ENCODE peak calls at places on chromosome 16, in seven cellular contexts. U is WTC11; Q is ACHN; T is mesenchymal stem cell; I is stimulated activated CD4-positive, alpha-beta T cell treated with anti-CD3 and anti-CD28 coated beads, TNF-alpha, amount 100 ng/mL, for 1 hour; Z is HFFc6; V is progenitor cell of endocrine pancreas. J is an unnamed sample.

GRCh38 chr16:716250-716607 is 1.3 kb downstream of the METRN start:
- DNase-seq in U (peak; percentile 68), Q (peak; percentile 72), T (peak; percentile 44), I (no peak), Z (peak; percentile 39), V (peak; percentile 57), J (peak; percentile 78)

GRCh38 chr16:86455116-86455515 is 55.2 kb upstream of the FOXF1 start:
- DNase-seq in U (no peak), Q (no peak), T (peak; percentile 79), I (no peak), Z (no peak), V (no peak), J (no peak)

GRCh38 chr16:53549970-53550406 is 47.0 kb upstream of the AKTIP start:
- DNase-seq in U (peak; percentile 47), Q (peak; percentile 62), T (peak; percentile 82), I (peak; percentile 2), Z (peak; percentile 77), V (peak; percentile 36), J (peak; percentile 86)

GRCh38 chr16:82639666-82640336 is 13.0 kb downstream of the CDH13 start:
- DNase-seq in U (peak; percentile 80), Q (peak; percentile 80), T (peak; percentile 79), I (no peak), Z (peak; percentile 44), V (peak; percentile 56), J (peak; percentile 85)

GRCh38 chr16:47503936-47504335 is 42.8 kb downstream of the PHKB start:
- DNase-seq in U (no peak), Q (no peak), T (peak; percentile 73), I (no peak), Z (peak; percentile 12), V (no peak), J (no peak)

GRCh38 chr16:75789237-75789636 is 62.9 kb upstream of the CPHXL start:
- DNase-seq in U (no peak), Q (peak; percentile 68), T (peak; percentile 61), I (no peak), Z (peak; percentile 48), V (no peak), J (peak; percentile 65)

GRCh38 chr16:51167170-51167710 is 16.2 kb upstream of the SALL1 start:
- DNase-seq in U (no peak), Q (no peak), T (no peak), I (no peak), Z (no peak), V (no peak), J (no peak)

GRCh38 chr16:10037771-10038170 is 144.5 kb downstream of the GRIN2A start:
- DNase-seq in U (no peak), Q (no peak), T (peak; percentile 41), I (no peak), Z (peak; percentile 4), V (no peak), J (no peak)

GRCh38 chr16:30956601-30957455 is 726 bp upstream of the SETD1A start:
- DNase-seq in U (peak; percentile 86), Q (peak; percentile 93), T (peak; percentile 94), I (peak; percentile 68), Z (peak; percentile 87), V (peak; percentile 77), J (peak; percentile 63)

GRCh38 chr16:76955629-76956028 is 235.4 kb upstream of the MON1B start:
- DNase-seq in U (no peak), Q (no peak), T (no peak), I (no peak), Z (no peak), V (no peak), J (no peak)

GRCh38 chr16:67198238-67198734 is 645 bp upstream of the ELMO3 start:
- DNase-seq in U (peak; percentile 53), Q (peak; percentile 75), T (peak; percentile 43), I (no peak), Z (no peak), V (no peak), J (no peak)

J was measured in HAP-1.